ENCODE peak calls at places on chromosomes 13 and 19, in ten cellular contexts. U is ecto neural progenitor cell; W is effector CD4-positive, alpha-beta T cell; E is tibial artery; B is substantia nigra; N is GM23338; G is nephron progenitor cell; O is sciatic nerve; D is NCI-H1417; S is stimulated activated CD4-positive, alpha-beta T cell treated with anti-CD3 and anti-CD28 coated beads, Interleukin-15, amount 100 ng/mL, for 1 hour. J is an unnamed sample.

GRCh38 chr13:28410096-28410495 is 84.8 kb downstream of the FLT1 start:
- DNase-seq in U (no peak), E (no peak), W (no peak), G (no peak), D (no peak), O (no peak), N (no peak), B (no peak), S (no peak), J (no peak)

GRCh38 chr13:52617070-52618060 is 24.9 kb upstream of the HNRNPA1L2 start:
- DNase-seq in U (peak; percentile 90), N (peak; percentile 91), B (peak; percentile 62), S (peak; percentile 74), O (peak; percentile 82), E (peak; percentile 89), G (peak; percentile 79), D (peak; percentile 81), W (peak; percentile 73), J (peak; percentile 68)

GRCh38 chr13:90400372-90400771 is 947.1 kb upstream of the MIR17HG start:
- DNase-seq in B (no peak), D (no peak), E (no peak), G (no peak), W (no peak), S (no peak), N (no peak), U (no peak), O (no peak), J (no peak)

GRCh38 chr19:45791744-45792481 is 732 bp downstream of the DMWD start:
- DNase-seq in G (no peak), W (no peak), O (peak; percentile 56), U (peak; percentile 46), N (no peak), B (no peak), S (no peak), D (no peak), E (no peak), J (no peak)

GRCh38 chr13:84959818-84960217 is 839.4 kb downstream of the SLITRK6 start:
- DNase-seq in U (no peak), E (no peak), B (no peak), W (no peak), S (no peak), N (no peak), G (no peak), D (no peak), O (no peak), J (no peak)

GRCh38 chr13:113632706-113633484 is 25.1 kb downstream of the ATP4B start:
- DNase-seq in B (no peak), G (no peak), D (no peak), S (no peak), E (no peak), U (no peak), N (no peak), O (peak; percentile 40), W (no peak), J (no peak)

GRCh38 chr13:42272115-42272756 is at the start of gene AKAP11:
- DNase-seq in G (peak; percentile 74), S (peak; percentile 31), B (peak; percentile 52), U (peak; percentile 79), O (peak; percentile 74), N (peak; percentile 73), D (peak; percentile 41), W (peak; percentile 39), E (no peak), J (peak; percentile 37)

GRCh38 chr13:69458013-69458412 is 649.6 kb upstream of the ATXN8OS start:
- DNase-seq in B (no peak), S (no peak), O (no peak), G (no peak), E (no peak), N (no peak), D (no peak), W (no peak), U (no peak), J (no peak)

GRCh38 chr13:20796791-20797513 is 23.2 kb upstream of the EEF1AKMT1 start:
- DNase-seq in S (no peak), E (no peak), N (no peak), W (no peak), B (no peak), G (no peak), D (no peak), O (no peak), U (no peak), J (no peak)

GRCh38 chr19:13742756-13743155 is 21.6 kb upstream of the MRI1 start:
- DNase-seq in E (no peak), W (no peak), O (no peak), D (no peak), S (no peak), U (no peak), G (no peak), B (no peak), N (no peak), J (no peak)

GRCh38 chr19:51702103-51702753 is 9.1 kb downstream of the SPACA6 start:
- DNase-seq in G (peak; percentile 83), O (peak; percentile 92), W (no peak), D (no peak), U (peak; percentile 83), N (peak; percentile 93), S (peak; percentile 42), E (peak; percentile 90), B (peak; percentile 34), J (peak; percentile 39)

GRCh38 chr13:32430018-32430747 is 2.3 kb upstream of the N4BP2L1 start:
- DNase-seq in O (no peak), S (no peak), G (no peak), E (no peak), U (no peak), N (no peak), D (no peak), W (no peak), B (no peak), J (no peak)